ENCODE peak calls at places on chromosomes 4 and X, in seven cellular contexts. One of them, this sample, is unnamed.

GRCh38 chr4:157514711-157515110 is 294.2 kb downstream of the GRIA2 start:
- DNase-seq in Right ventricle myocardium superior: no peak
- DNase-seq in NCI-H1694 treated with DMSO at 0.1 percent for 48 hours: no peak
- DNase-seq in brain microvascular endothelial cell: no peak
- DNase-seq in activated gamma-delta T cell treated with Interleukin-2 at 50 U/mL for 16 hours: no peak
- DNase-seq in EH: no peak
- DNase-seq in psoas muscle: no peak
- DNase-seq in this sample: no peak

GRCh38 chrX:70359458-70359857 is 63.7 kb upstream of the GDPD2 start:
- DNase-seq in Right ventricle myocardium superior: no peak
- DNase-seq in psoas muscle: no peak
- DNase-seq in NCI-H1694 treated with DMSO at 0.1 percent for 48 hours: no peak
- DNase-seq in brain microvascular endothelial cell: no peak
- DNase-seq in EH: no peak
- DNase-seq in activated gamma-delta T cell treated with Interleukin-2 at 50 U/mL for 16 hours: no peak
- DNase-seq in this sample: no peak

GRCh38 chr4:76897522-76898384 is at the start of gene SOWAHB:
- DNase-seq in activated gamma-delta T cell treated with Interleukin-2 at 50 U/mL for 16 hours: peak; percentile 16
- DNase-seq in psoas muscle: peak; percentile 53
- DNase-seq in Right ventricle myocardium superior: peak; percentile 41
- DNase-seq in NCI-H1694 treated with DMSO at 0.1 percent for 48 hours: no peak
- DNase-seq in brain microvascular endothelial cell: no peak
- DNase-seq in EH: no peak
- DNase-seq in this sample: no peak

GRCh38 chr4:80186666-80187065 is 10.6 kb upstream of the PRDM8 start:
- DNase-seq in psoas muscle: no peak
- DNase-seq in Right ventricle myocardium superior: no peak
- DNase-seq in EH: no peak
- DNase-seq in brain microvascular endothelial cell: no peak
- DNase-seq in NCI-H1694 treated with DMSO at 0.1 percent for 48 hours: no peak
- DNase-seq in activated gamma-delta T cell treated with Interleukin-2 at 50 U/mL for 16 hours: no peak
- DNase-seq in this sample: no peak

GRCh38 chr4:54784188-54784671 is 126.5 kb downstream of the KIT start:
- DNase-seq in activated gamma-delta T cell treated with Interleukin-2 at 50 U/mL for 16 hours: no peak
- DNase-seq in psoas muscle: peak; percentile 85
- DNase-seq in Right ventricle myocardium superior: peak; percentile 90
- DNase-seq in NCI-H1694 treated with DMSO at 0.1 percent for 48 hours: no peak
- DNase-seq in EH: peak; percentile 99
- DNase-seq in brain microvascular endothelial cell: peak; percentile 89
- DNase-seq in this sample: no peak

GRCh38 chr4:44544158-44544557 is 95.5 kb upstream of the KCTD8 start:
- DNase-seq in NCI-H1694 treated with DMSO at 0.1 percent for 48 hours: no peak
- DNase-seq in activated gamma-delta T cell treated with Interleukin-2 at 50 U/mL for 16 hours: no peak
- DNase-seq in psoas muscle: no peak
- DNase-seq in EH: no peak
- DNase-seq in Right ventricle myocardium superior: no peak
- DNase-seq in brain microvascular endothelial cell: no peak
- DNase-seq in this sample: peak; percentile 13

GRCh38 chr4:5980436-5981155 is 37.6 kb downstream of the C4orf50 start:
- DNase-seq in psoas muscle: no peak
- DNase-seq in Right ventricle myocardium superior: no peak
- DNase-seq in brain microvascular endothelial cell: no peak
- DNase-seq in NCI-H1694 treated with DMSO at 0.1 percent for 48 hours: peak; percentile 65
- DNase-seq in EH: no peak
- DNase-seq in activated gamma-delta T cell treated with Interleukin-2 at 50 U/mL for 16 hours: no peak
- DNase-seq in this sample: no peak

GRCh38 chrX:13044441-13044840 is at the start of gene FAM9C:
- DNase-seq in EH: no peak
- DNase-seq in Right ventricle myocardium superior: no peak
- DNase-seq in NCI-H1694 treated with DMSO at 0.1 percent for 48 hours: no peak
- DNase-seq in activated gamma-delta T cell treated with Interleukin-2 at 50 U/mL for 16 hours: no peak
- DNase-seq in psoas muscle: no peak
- DNase-seq in brain microvascular endothelial cell: no peak
- DNase-seq in this sample: no peak

GRCh38 chr4:88981993-88982392 is 75.0 kb downstream of the FAM13A start:
- DNase-seq in EH: no peak
- DNase-seq in NCI-H1694 treated with DMSO at 0.1 percent for 48 hours: no peak
- DNase-seq in Right ventricle myocardium superior: no peak
- DNase-seq in activated gamma-delta T cell treated with Interleukin-2 at 50 U/mL for 16 hours: no peak
- DNase-seq in psoas muscle: no peak
- DNase-seq in brain microvascular endothelial cell: no peak
- DNase-seq in this sample: no peak

GRCh38 chr4:24067781-24068193 is 177.9 kb upstream of the PPARGC1A start:
- DNase-seq in psoas muscle: peak; percentile 82
- DNase-seq in NCI-H1694 treated with DMSO at 0.1 percent for 48 hours: peak; percentile 76
- DNase-seq in Right ventricle myocardium superior: peak; percentile 42
- DNase-seq in brain microvascular endothelial cell: peak; percentile 38
- DNase-seq in EH: peak; percentile 72
- DNase-seq in activated gamma-delta T cell treated with Interleukin-2 at 50 U/mL for 16 hours: no peak
- DNase-seq in this sample: peak; percentile 66

GRCh38 chr4:109067509-109068205 is 234.8 kb downstream of the COL25A1 start:
- DNase-seq in EH: peak; percentile 9
- DNase-seq in psoas muscle: no peak
- DNase-seq in activated gamma-delta T cell treated with Interleukin-2 at 50 U/mL for 16 hours: no peak
- DNase-seq in Right ventricle myocardium superior: peak; percentile 56
- DNase-seq in NCI-H1694 treated with DMSO at 0.1 percent for 48 hours: no peak
- DNase-seq in brain microvascular endothelial cell: peak; percentile 7
- DNase-seq in this sample: no peak

GRCh38 chr4:155722816-155723499 is 35.9 kb upstream of the GUCY1B1 start:
- DNase-seq in Right ventricle myocardium superior: no peak
- DNase-seq in brain microvascular endothelial cell: peak; percentile 9
- DNase-seq in NCI-H1694 treated with DMSO at 0.1 percent for 48 hours: no peak
- DNase-seq in activated gamma-delta T cell treated with Interleukin-2 at 50 U/mL for 16 hours: no peak
- DNase-seq in psoas muscle: no peak
- DNase-seq in EH: peak; percentile 3
- DNase-seq in this sample: peak; percentile 37

GRCh38 chr4:88147799-88148217 is 10.6 kb downstream of the ABCG2 start:
- DNase-seq in Right ventricle myocardium superior: no peak
- DNase-seq in NCI-H1694 treated with DMSO at 0.1 percent for 48 hours: no peak
- DNase-seq in EH: no peak
- DNase-seq in activated gamma-delta T cell treated with Interleukin-2 at 50 U/mL for 16 hours: no peak
- DNase-seq in psoas muscle: no peak
- DNase-seq in brain microvascular endothelial cell: no peak
- DNase-seq in this sample: no peak

GRCh38 chr4:39565925-39566630 is 38.8 kb upstream of the UGDH start:
- DNase-seq in psoas muscle: no peak
- DNase-seq in NCI-H1694 treated with DMSO at 0.1 percent for 48 hours: no peak
- DNase-seq in Right ventricle myocardium superior: no peak
- DNase-seq in activated gamma-delta T cell treated with Interleukin-2 at 50 U/mL for 16 hours: no peak
- DNase-seq in brain microvascular endothelial cell: peak; percentile 86
- DNase-seq in EH: peak; percentile 94
- DNase-seq in this sample: peak; percentile 89

GRCh38 chr4:52266537-52267137 is 215.5 kb downstream of the SPATA18 start:
- DNase-seq in EH: no peak
- DNase-seq in NCI-H1694 treated with DMSO at 0.1 percent for 48 hours: peak; percentile 73
- DNase-seq in psoas muscle: peak; percentile 54
- DNase-seq in activated gamma-delta T cell treated with Interleukin-2 at 50 U/mL for 16 hours: no peak
- DNase-seq in brain microvascular endothelial cell: no peak
- DNase-seq in Right ventricle myocardium superior: peak; percentile 42
- DNase-seq in this sample: no peak

GRCh38 chr4:185470503-185471195 is 884 bp downstream of the CCDC110 start:
- DNase-seq in psoas muscle: peak; percentile 88
- DNase-seq in activated gamma-delta T cell treated with Interleukin-2 at 50 U/mL for 16 hours: no peak
- DNase-seq in NCI-H1694 treated with DMSO at 0.1 percent for 48 hours: peak; percentile 32
- DNase-seq in EH: peak; percentile 30
- DNase-seq in brain microvascular endothelial cell: peak; percentile 4
- DNase-seq in Right ventricle myocardium superior: peak; percentile 82
- DNase-seq in this sample: peak; percentile 21

GRCh38 chrX:3815896-3816664 is 102.6 kb upstream of the PRKX start:
- DNase-seq in brain microvascular endothelial cell: peak; percentile 32
- DNase-seq in psoas muscle: peak; percentile 71
- DNase-seq in activated gamma-delta T cell treated with Interleukin-2 at 50 U/mL for 16 hours: peak; percentile 22
- DNase-seq in NCI-H1694 treated with DMSO at 0.1 percent for 48 hours: no peak
- DNase-seq in EH: peak; percentile 53
- DNase-seq in Right ventricle myocardium superior: peak; percentile 55
- DNase-seq in this sample: peak; percentile 47

GRCh38 chr4:3240936-3241522 is 7.9 kb upstream of the MSANTD1 start:
- DNase-seq in Right ventricle myocardium superior: no peak
- DNase-seq in brain microvascular endothelial cell: no peak
- DNase-seq in EH: no peak
- DNase-seq in activated gamma-delta T cell treated with Interleukin-2 at 50 U/mL for 16 hours: no peak
- DNase-seq in psoas muscle: no peak
- DNase-seq in NCI-H1694 treated with DMSO at 0.1 percent for 48 hours: no peak
- DNase-seq in this sample: no peak

GRCh38 chrX:68684291-68684918 is 36.9 kb downstream of the STARD8 start:
- DNase-seq in activated gamma-delta T cell treated with Interleukin-2 at 50 U/mL for 16 hours: no peak
- DNase-seq in brain microvascular endothelial cell: no peak
- DNase-seq in NCI-H1694 treated with DMSO at 0.1 percent for 48 hours: no peak
- DNase-seq in psoas muscle: peak; percentile 75
- DNase-seq in EH: peak; percentile 73
- DNase-seq in Right ventricle myocardium superior: peak; percentile 81
- DNase-seq in this sample: no peak

GRCh38 chr4:21529214-21529613 is 419.4 kb downstream of the KCNIP4 start:
- DNase-seq in brain microvascular endothelial cell: no peak
- DNase-seq in psoas muscle: no peak
- DNase-seq in activated gamma-delta T cell treated with Interleukin-2 at 50 U/mL for 16 hours: no peak
- DNase-seq in NCI-H1694 treated with DMSO at 0.1 percent for 48 hours: no peak
- DNase-seq in EH: no peak
- DNase-seq in Right ventricle myocardium superior: no peak
- DNase-seq in this sample: no peak

GRCh38 chrX:6210230-6210629 is 18.4 kb downstream of the NLGN4X start:
- DNase-seq in psoas muscle: no peak
- DNase-seq in activated gamma-delta T cell treated with Interleukin-2 at 50 U/mL for 16 hours: no peak
- DNase-seq in EH: no peak
- DNase-seq in brain microvascular endothelial cell: no peak
- DNase-seq in NCI-H1694 treated with DMSO at 0.1 percent for 48 hours: no peak
- DNase-seq in Right ventricle myocardium superior: no peak
- DNase-seq in this sample: no peak

GRCh38 chrX:133448512-133449076 is 33.3 kb upstream of the GPC4 start:
- DNase-seq in Right ventricle myocardium superior: no peak
- DNase-seq in EH: no peak
- DNase-seq in psoas muscle: no peak
- DNase-seq in activated gamma-delta T cell treated with Interleukin-2 at 50 U/mL for 16 hours: no peak
- DNase-seq in brain microvascular endothelial cell: no peak
- DNase-seq in NCI-H1694 treated with DMSO at 0.1 percent for 48 hours: no peak
- DNase-seq in this sample: no peak

GRCh38 chr4:185039508-185040273 is 21.4 kb downstream of the HELT start:
- DNase-seq in psoas muscle: no peak
- DNase-seq in brain microvascular endothelial cell: peak; percentile 67
- DNase-seq in Right ventricle myocardium superior: no peak
- DNase-seq in EH: peak; percentile 69
- DNase-seq in activated gamma-delta T cell treated with Interleukin-2 at 50 U/mL for 16 hours: peak; percentile 41
- DNase-seq in NCI-H1694 treated with DMSO at 0.1 percent for 48 hours: peak; percentile 45
- DNase-seq in this sample: peak; percentile 3

GRCh38 chr4:6105311-6105911 is 87.2 kb upstream of the C4orf50 start:
- DNase-seq in psoas muscle: no peak
- DNase-seq in Right ventricle myocardium superior: no peak
- DNase-seq in activated gamma-delta T cell treated with Interleukin-2 at 50 U/mL for 16 hours: no peak
- DNase-seq in NCI-H1694 treated with DMSO at 0.1 percent for 48 hours: no peak
- DNase-seq in brain microvascular endothelial cell: no peak
- DNase-seq in EH: no peak
- DNase-seq in this sample: no peak

GRCh38 chr4:140427104-140427918 is at the start of gene CLGN:
- DNase-seq in psoas muscle: peak; percentile 77
- DNase-seq in NCI-H1694 treated with DMSO at 0.1 percent for 48 hours: peak; percentile 66
- DNase-seq in activated gamma-delta T cell treated with Interleukin-2 at 50 U/mL for 16 hours: peak; percentile 26
- DNase-seq in Right ventricle myocardium superior: peak; percentile 86
- DNase-seq in brain microvascular endothelial cell: peak; percentile 22
- DNase-seq in EH: peak; percentile 38
- DNase-seq in this sample: no peak

GRCh38 chrX:19883878-19884277 is 3.5 kb downstream of the SH3KBP1 start:
- DNase-seq in Right ventricle myocardium superior: no peak
- DNase-seq in NCI-H1694 treated with DMSO at 0.1 percent for 48 hours: no peak
- DNase-seq in EH: no peak
- DNase-seq in brain microvascular endothelial cell: no peak
- DNase-seq in activated gamma-delta T cell treated with Interleukin-2 at 50 U/mL for 16 hours: peak; percentile 20
- DNase-seq in psoas muscle: no peak
- DNase-seq in this sample: no peak

GRCh38 chr4:6804082-6804752 is 21.7 kb downstream of the KIAA0232 start:
- DNase-seq in psoas muscle: no peak
- DNase-seq in Right ventricle myocardium superior: no peak
- DNase-seq in activated gamma-delta T cell treated with Interleukin-2 at 50 U/mL for 16 hours: no peak
- DNase-seq in brain microvascular endothelial cell: no peak
- DNase-seq in NCI-H1694 treated with DMSO at 0.1 percent for 48 hours: no peak
- DNase-seq in EH: no peak
- DNase-seq in this sample: no peak

GRCh38 chr4:152850377-152850776 is 70.6 kb downstream of the ARFIP1 start:
- DNase-seq in brain microvascular endothelial cell: peak; percentile 19
- DNase-seq in psoas muscle: peak; percentile 64
- DNase-seq in Right ventricle myocardium superior: no peak
- DNase-seq in EH: peak; percentile 35
- DNase-seq in activated gamma-delta T cell treated with Interleukin-2 at 50 U/mL for 16 hours: peak; percentile 31
- DNase-seq in NCI-H1694 treated with DMSO at 0.1 percent for 48 hours: no peak
- DNase-seq in this sample: peak; percentile 5

GRCh38 chr4:78556655-78557054 is 5.1 kb downstream of the ANXA3 start:
- DNase-seq in Right ventricle myocardium superior: no peak
- DNase-seq in brain microvascular endothelial cell: no peak
- DNase-seq in activated gamma-delta T cell treated with Interleukin-2 at 50 U/mL for 16 hours: no peak
- DNase-seq in psoas muscle: no peak
- DNase-seq in NCI-H1694 treated with DMSO at 0.1 percent for 48 hours: no peak
- DNase-seq in EH: no peak
- DNase-seq in this sample: no peak

GRCh38 chr4:114116861-114117260 is 137.4 kb upstream of the ARSJ start:
- DNase-seq in NCI-H1694 treated with DMSO at 0.1 percent for 48 hours: no peak
- DNase-seq in Right ventricle myocardium superior: no peak
- DNase-seq in psoas muscle: no peak
- DNase-seq in EH: no peak
- DNase-seq in brain microvascular endothelial cell: no peak
- DNase-seq in activated gamma-delta T cell treated with Interleukin-2 at 50 U/mL for 16 hours: no peak
- DNase-seq in this sample: no peak

This sample was measured in RCC 7860.